ENCODE peak calls at places on chromosomes 5 and 9, in four cellular contexts. Q is H1, H is K562, K is GM12878. I is an unnamed sample.

GRCh38 chr5:99104538-99105132 is 175.8 kb upstream of the CHD1 start:
- DNase-seq in Q (no peak), H (peak; percentile 25), K (no peak), I (peak; percentile 28)

GRCh38 chr5:164000819-164001218 is 495.4 kb downstream of the MAT2B start:
- DNase-seq in Q (no peak), H (no peak), K (no peak), I (no peak)

GRCh38 chr5:135110941-135111596 is 77.0 kb upstream of the PITX1 start:
- DNase-seq in Q (no peak), H (no peak), K (no peak), I (no peak)

GRCh38 chr5:138601444-138601843 is 26.2 kb upstream of the HSPA9 start:
- DNase-seq in Q (no peak), H (no peak), K (no peak), I (no peak)

GRCh38 chr9:122056484-122056883 is 36.6 kb downstream of the TTLL11 start:
- DNase-seq in Q (peak; percentile 57), H (peak; percentile 62), K (no peak), I (no peak)

GRCh38 chr5:50667079-50667652 is 729 bp downstream of the PARP8 start:
- DNase-seq in Q (peak; percentile 85), H (no peak), K (no peak), I (no peak)

GRCh38 chr5:134086943-134087305 is 27.6 kb upstream of the TCF7 start:
- DNase-seq in Q (no peak), H (no peak), K (no peak), I (no peak)

GRCh38 chr5:136081192-136081591 is 51.5 kb upstream of the SMAD5 start:
- DNase-seq in Q (no peak), H (no peak), K (no peak), I (no peak)

GRCh38 chr5:108481355-108481931 is 99.5 kb upstream of the FBXL17 start:
- DNase-seq in Q (no peak), H (peak; percentile 9), K (peak; percentile 30), I (peak; percentile 26)

GRCh38 chr5:15008476-15008875 is 136.9 kb upstream of the ANKH start:
- DNase-seq in Q (no peak), H (no peak), K (no peak), I (peak; percentile 85)

GRCh38 chr9:134216449-134216951 is 52.1 kb upstream of the RNU6ATAC start:
- DNase-seq in Q (no peak), H (no peak), K (no peak), I (no peak)

DNA sequence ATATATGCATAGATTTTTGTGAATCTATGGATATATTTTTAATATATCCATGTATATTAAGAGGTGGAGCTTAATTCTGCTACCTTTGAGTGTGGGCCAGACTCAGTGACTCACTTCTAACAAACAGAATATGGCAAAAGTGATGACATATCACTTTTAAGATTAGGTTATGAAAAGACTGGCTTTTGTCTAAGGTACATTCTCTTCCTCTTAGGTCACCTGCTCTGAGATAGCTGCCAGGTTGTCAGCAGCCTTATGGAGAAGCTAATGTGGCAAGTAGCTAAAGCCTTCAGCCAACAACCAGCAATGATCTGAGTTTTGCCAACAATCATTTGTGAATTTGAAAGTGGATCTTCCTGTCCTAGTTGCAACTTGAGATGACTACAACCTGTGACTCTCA is 83.8 kb downstream of the ANKRD31 start:
- DNase-seq in Q (no peak), H (no peak), K (no peak), I (no peak)
- TF ChIP-seq EGR1 in Q (no peak), H (no peak), K (no peak), I (no peak)

GRCh38 chr5:95530441-95530840 is 24.3 kb downstream of the SKIC3 start:
- DNase-seq in Q (no peak), H (no peak), K (no peak), I (no peak)
- TF ChIP-seq YY1 in Q (no peak), H (no peak), K (no peak), I (no peak)

DNA sequence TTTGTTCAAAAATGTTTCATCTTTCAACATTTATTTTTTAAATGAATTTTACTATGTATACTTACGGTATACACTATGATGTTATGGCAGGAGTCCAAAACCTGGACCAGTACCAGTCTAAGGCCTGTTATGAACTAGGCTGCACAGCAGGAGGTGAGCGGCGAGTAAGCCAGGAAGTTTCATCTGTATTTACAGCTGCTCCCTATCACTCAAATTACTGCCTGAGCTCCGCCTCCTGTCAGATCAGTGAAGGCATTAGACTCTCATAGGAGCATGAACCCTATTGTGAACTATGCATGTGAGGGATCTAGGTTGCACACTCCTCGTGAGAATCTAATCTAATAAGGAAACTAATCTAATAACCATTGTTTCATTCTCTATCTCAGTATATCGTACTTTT is 715.5 kb upstream of the PTPRD start:
- DNase-seq in Q (no peak), H (no peak), K (no peak), I (no peak)
- TF ChIP-seq POLR2A in Q (no peak), H (no peak), K (no peak), I (no peak)

GRCh38 chr9:138050472-138051330 is 173.1 kb downstream of the CACNA1B start:
- DNase-seq in Q (peak; percentile 41), H (no peak), K (no peak), I (no peak)
- TF ChIP-seq EGR1 in Q (no peak), H (no peak), K (no peak), I (no peak)

GRCh38 chr9:91157891-91158660 is 203.6 kb downstream of the AUH start:
- DNase-seq in Q (no peak), H (no peak), K (no peak), I (no peak)
- TF ChIP-seq YY1 in Q (no peak), H (no peak), K (no peak), I (no peak)